ENCODE peak calls at places on chromosomes 12 and 14, in five cellular contexts. H is mesenchymal stem cell; Y is HepG2; E is stomach; N is CD8-positive, alpha-beta T cell. S is an unnamed sample. For H3K4me1, the result is how much of the 10 kb centered on the place peaks cover.

GRCh38 chr14:62373889-62374394 is 611.7 kb downstream of the SNAPC1 start:
- DNase-seq in H (no peak), Y (no peak), E (no peak), N (no peak), S (peak)

GRCh38 chr12:52645982-52646381 is 6.0 kb downstream of the KRT2 start:
- DNase-seq in H (no peak), Y (no peak), E (no peak), N (peak), S (peak)

GRCh38 chr12:32331133-32331532 is 68.2 kb upstream of the FGD4 start:
- DNase-seq in H (peak), Y (peak), E (no peak), N (no peak), S (no peak)

GRCh38 chr12:116881325-116881866 is at the start of gene HRK:
- DNase-seq in H (no peak), Y (no peak), E (no peak), N (no peak), S (no peak)

GRCh38 chr12:21933656-21934055 is 7.6 kb downstream of the ABCC9 start:
- DNase-seq in H (no peak), Y (no peak), E (no peak), N (no peak), S (no peak)

GRCh38 chr12:96368233-96368632 is 32.0 kb downstream of the CDK17 start:
- DNase-seq in H (no peak), Y (no peak), E (no peak), N (no peak), S (no peak)

GRCh38 chr14:103868242-103868897 is 21.0 kb upstream of the PPP1R13B start:
- DNase-seq in H (no peak), Y (no peak), E (no peak), N (no peak), S (no peak)

GRCh38 chr14:30034049-30034635 is 106.5 kb upstream of the PRKD1 start:
- DNase-seq in H (no peak), Y (no peak), E (no peak), N (no peak), S (no peak)

GRCh38 chr14:34266344-34266743 is 195.7 kb downstream of the SPTSSA start:
- DNase-seq in H (no peak), Y (no peak), E (no peak), N (no peak), S (no peak)

GRCh38 chr12:120089105-120089504 is 27.4 kb downstream of the RAB35 start:
- DNase-seq in H (no peak), Y (no peak), E (no peak), N (no peak), S (no peak)

GRCh38 chr12:93115198-93115601 is 186.1 kb upstream of the EEA1 start:
- DNase-seq in H (no peak), Y (no peak), E (no peak), N (no peak), S (no peak)

GRCh38 chr12:39723831-39724230 is 104.2 kb upstream of the ABCD2 start:
- DNase-seq in H (peak), Y (no peak), E (no peak), N (no peak), S (no peak)

DNA sequence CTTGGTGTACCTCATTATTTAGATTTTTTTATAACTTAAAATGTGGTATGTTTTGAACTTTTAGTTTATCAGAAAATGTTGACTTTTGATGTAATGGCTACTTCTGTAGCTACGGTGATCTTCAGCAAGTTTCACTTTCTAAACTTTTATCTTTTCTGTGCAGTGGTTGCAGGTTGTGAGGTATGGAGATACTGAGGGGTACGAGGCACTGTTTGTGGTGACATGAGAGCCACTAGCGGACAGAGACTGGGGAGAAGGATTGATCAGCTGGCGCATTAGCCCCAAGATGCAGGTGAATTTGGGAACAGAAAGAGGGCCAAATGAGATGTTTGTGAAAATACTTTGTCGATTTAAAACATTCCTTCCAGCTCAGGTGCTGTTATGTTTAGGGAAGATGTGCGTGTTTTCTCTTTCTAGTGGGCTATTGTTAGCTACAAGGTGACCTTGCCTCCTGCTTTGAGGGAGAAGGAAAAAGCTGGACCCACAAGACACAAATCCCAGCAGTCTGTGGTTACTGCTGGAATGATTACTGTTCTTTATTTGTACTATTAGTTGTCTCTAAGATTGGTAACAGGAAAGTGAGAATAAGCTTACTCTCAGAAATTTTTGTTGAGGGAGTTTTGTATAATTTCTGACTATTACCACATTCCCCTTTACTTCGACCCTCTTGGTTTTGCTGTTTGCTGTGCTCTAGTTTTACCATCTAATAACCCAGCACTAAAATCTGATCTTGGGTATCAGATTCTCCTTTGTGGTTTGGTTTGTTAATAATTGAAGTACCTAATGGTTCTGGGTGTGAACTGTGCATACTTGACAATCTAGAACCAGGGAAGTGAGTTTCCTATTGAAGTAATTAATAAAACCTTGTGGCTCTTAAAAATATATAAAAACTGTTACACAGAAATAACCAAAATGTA is 61.7 kb downstream of the FBXO34 start:
- DNase-seq in H (peak), Y (no peak), E (no peak), N (no peak), S (peak)
- H3K4me1 ChIP-seq in H (under half), Y (under half), E (under half), N (half or more), S (under half)

GRCh38 chr14:51139221-51139681 is 44.3 kb upstream of the TRIM9 start:
- DNase-seq in H (no peak), Y (no peak), E (no peak), N (no peak), S (peak)

GRCh38 chr14:51138353-51139103 is 43.6 kb upstream of the TRIM9 start:
- DNase-seq in H (no peak), Y (no peak), E (no peak), N (no peak), S (no peak)
- H3K27ac ChIP-seq in H (no peak), Y (no peak), E (no peak), N (no peak), S (no peak)

GRCh38 chr12:64681200-64682052 is 71.1 kb downstream of the RASSF3 start:
- DNase-seq in H (no peak), Y (no peak), E (no peak), N (no peak), S (no peak)
- H3K4me1 ChIP-seq in H (under half), Y (half or more), E (under half), N (half or more), S (under half)

DNA sequence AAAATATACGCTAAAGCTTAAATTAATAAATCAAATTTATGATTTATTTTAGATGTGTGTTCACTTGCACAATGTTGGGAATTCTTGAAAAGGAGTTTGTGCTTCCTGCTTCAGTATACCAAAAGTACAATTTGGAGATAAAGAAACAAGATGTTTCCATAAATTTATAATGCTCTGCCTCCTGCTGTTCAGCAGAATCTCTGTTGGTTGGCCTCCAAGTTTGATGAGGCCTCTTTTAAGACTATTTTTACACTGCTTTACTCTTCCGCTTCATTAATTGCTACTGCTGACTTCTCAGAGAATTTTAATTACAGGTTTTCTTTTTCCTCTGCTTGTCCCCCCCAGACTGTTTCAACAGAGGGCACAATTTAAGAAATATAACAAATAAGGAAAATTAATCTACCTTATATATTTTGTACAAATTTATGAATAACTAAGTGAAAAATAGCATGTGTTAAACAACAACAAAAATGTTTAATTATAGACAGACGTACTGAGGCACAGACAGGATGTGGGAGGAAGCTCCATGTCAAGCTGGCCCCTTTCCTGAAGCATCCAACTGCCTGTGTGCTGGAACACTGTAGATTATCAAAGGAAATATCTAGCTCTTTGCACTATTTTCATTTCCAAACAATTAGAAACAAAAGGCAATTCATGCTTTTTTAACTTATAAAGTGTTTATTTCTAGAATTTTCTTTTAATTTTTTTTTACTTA is 83.9 kb downstream of the PIK3C2G start:
- DNase-seq in H (peak), Y (no peak), E (no peak), N (no peak), S (no peak)
- H3K27ac ChIP-seq in H (no peak), Y (no peak), E (no peak), N (no peak), S (no peak)

GRCh38 chr14:91375748-91376452 is 41.7 kb downstream of the CCDC88C start:
- DNase-seq in H (no peak), Y (no peak), E (no peak), N (no peak), S (no peak)
- H3K4me1 ChIP-seq in H (under half), Y (under half), E (half or more), N (half or more), S (under half)

DNA sequence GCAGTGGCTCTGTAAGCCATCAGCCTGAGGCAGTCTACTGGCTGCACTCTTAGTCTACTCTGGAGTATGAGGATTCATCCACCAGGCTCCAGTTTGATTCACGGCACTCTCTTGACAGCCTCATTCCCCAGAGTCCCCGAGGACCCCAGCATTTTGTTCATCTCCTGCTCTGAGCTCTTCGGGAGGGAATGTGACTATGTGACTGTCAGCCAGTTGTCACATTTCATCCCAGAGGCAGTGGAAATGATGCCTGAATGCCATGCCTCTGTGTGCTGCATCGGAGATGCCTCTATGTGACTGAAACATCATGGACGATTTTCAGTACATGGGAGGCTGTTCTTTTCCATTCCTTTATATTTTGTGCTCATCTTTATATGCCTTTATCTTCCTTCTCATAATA is 16.9 kb upstream of the PWP1 start:
- DNase-seq in H (no peak), Y (no peak), E (no peak), N (no peak), S (no peak)
- H3K27ac ChIP-seq in H (no peak), Y (no peak), E (no peak), N (no peak), S (no peak)

GRCh38 chr12:645563-646071 is 17.6 kb downstream of the NINJ2 start:
- DNase-seq in H (peak), Y (peak), E (peak), N (no peak), S (peak)

GRCh38 chr12:643478-644292 is 19.6 kb downstream of the NINJ2 start:
- DNase-seq in H (no peak), Y (no peak), E (peak), N (no peak), S (peak)

GRCh38 chr12:644818-645552 is 18.3 kb downstream of the NINJ2 start:
- DNase-seq in H (no peak), Y (no peak), E (no peak), N (no peak), S (no peak)

GRCh38 chr12:642633-643477 is 20.4 kb downstream of the NINJ2 start:
- DNase-seq in H (peak), Y (no peak), E (peak), N (peak), S (peak)

GRCh38 chr12:644293-644639 is 19.0 kb downstream of the NINJ2 start:
- DNase-seq in H (no peak), Y (no peak), E (no peak), N (no peak), S (no peak)
- H3K4me1 ChIP-seq in H (under half), Y (half or more), E (under half), N (under half), S (under half)

GRCh38 chr14:67932708-67933107 is 113.1 kb downstream of the RAD51B start:
- DNase-seq in H (no peak), Y (no peak), E (no peak), N (no peak), S (no peak)
- H3K27ac ChIP-seq in H (no peak), Y (no peak), E (no peak), N (no peak), S (no peak)

GRCh38 chr12:109448272-109448671 is 28.8 kb downstream of the KCTD10 start:
- DNase-seq in H (no peak), Y (no peak), E (no peak), N (no peak), S (no peak)
- H3K4me1 ChIP-seq in H (under half), Y (under half), E (under half), N (under half), S (under half)